ENCODE peak calls at places on chromosome 7, in nine cellular contexts. G is neural progenitor cell; U is kidney; O is GM23248; N is mucosa of descending colon; Z is SK-N-MC; P is CD8-positive, alpha-beta memory T cell; A is cardiac muscle cell; S is MM.1S. J is an unnamed sample.
A peak's percentile ranks its signal among the peaks of the same experiment; 100 is the strongest.

GRCh38 chr7:45649560-45650346 is 75.6 kb downstream of the ADCY1 start:
- DNase-seq in G (no peak), U (no peak), O (no peak), N (no peak), Z (no peak), P (no peak), A (no peak), S (no peak), J (peak; percentile 27)

GRCh38 chr7:81743201-81743600 is 26.6 kb downstream of the HGF start:
- DNase-seq in G (no peak), U (no peak), O (no peak), N (no peak), Z (no peak), P (no peak), A (no peak), S (no peak), J (no peak)

GRCh38 chr7:148894596-148894995 is 10.5 kb upstream of the EZH2 start:
- DNase-seq in G (no peak), U (no peak), O (peak; percentile 44), N (no peak), Z (no peak), P (no peak), A (no peak), S (no peak), J (no peak)

GRCh38 chr7:20235303-20235702 is 18.1 kb upstream of the MACC1 start:
- DNase-seq in G (no peak), U (no peak), O (no peak), N (no peak), Z (no peak), P (no peak), A (no peak), S (no peak), J (no peak)

GRCh38 chr7:36563706-36564325 is 160.5 kb downstream of the AOAH start:
- DNase-seq in G (no peak), U (no peak), O (peak; percentile 23), N (no peak), Z (no peak), P (no peak), A (no peak), S (peak; percentile 63), J (no peak)

GRCh38 chr7:77327932-77328628 is 88.1 kb downstream of the GSAP start:
- DNase-seq in G (no peak), U (no peak), O (peak; percentile 40), N (no peak), Z (no peak), P (peak; percentile 11), A (no peak), S (no peak), J (no peak)

GRCh38 chr7:120273476-120273975 is 551 bp downstream of the KCND2 start:
- DNase-seq in G (peak; percentile 76), U (peak; percentile 62), O (peak; percentile 45), N (peak; percentile 31), Z (no peak), P (no peak), A (peak; percentile 56), S (peak; percentile 92), J (no peak)

GRCh38 chr7:103687272-103687671 is 241.3 kb upstream of the SLC26A5 start:
- DNase-seq in G (no peak), U (no peak), O (no peak), N (no peak), Z (no peak), P (no peak), A (no peak), S (no peak), J (no peak)

GRCh38 chr7:98917331-98917730 is 39.0 kb downstream of the TRRAP start:
- DNase-seq in G (no peak), U (no peak), O (no peak), N (no peak), Z (no peak), P (no peak), A (no peak), S (no peak), J (no peak)

GRCh38 chr7:50724526-50725520 is 57.9 kb downstream of the GRB10 start:
- DNase-seq in G (no peak), U (no peak), O (no peak), N (no peak), Z (no peak), P (no peak), A (peak; percentile 18), S (no peak), J (no peak)

GRCh38 chr7:42763137-42763551 is 148.7 kb downstream of the C7orf25 start:
- DNase-seq in G (no peak), U (no peak), O (no peak), N (no peak), Z (no peak), P (no peak), A (peak; percentile 34), S (no peak), J (no peak)

GRCh38 chr7:41699532-41699931 is 3.4 kb downstream of the INHBA start:
- DNase-seq in G (peak; percentile 65), U (no peak), O (peak; percentile 53), N (no peak), Z (no peak), P (no peak), A (peak; percentile 76), S (no peak), J (no peak)

GRCh38 chr7:27175005-27175625 is 995 bp upstream of the HOXA10 start:
- DNase-seq in G (no peak), U (peak; percentile 67), O (peak; percentile 74), N (peak; percentile 85), Z (no peak), P (no peak), A (no peak), S (no peak), J (peak; percentile 71)

GRCh38 chr7:48150086-48150485 is 21.2 kb upstream of the ABCA13 start:
- DNase-seq in G (no peak), U (no peak), O (no peak), N (no peak), Z (no peak), P (no peak), A (no peak), S (no peak), J (no peak)

DNA sequence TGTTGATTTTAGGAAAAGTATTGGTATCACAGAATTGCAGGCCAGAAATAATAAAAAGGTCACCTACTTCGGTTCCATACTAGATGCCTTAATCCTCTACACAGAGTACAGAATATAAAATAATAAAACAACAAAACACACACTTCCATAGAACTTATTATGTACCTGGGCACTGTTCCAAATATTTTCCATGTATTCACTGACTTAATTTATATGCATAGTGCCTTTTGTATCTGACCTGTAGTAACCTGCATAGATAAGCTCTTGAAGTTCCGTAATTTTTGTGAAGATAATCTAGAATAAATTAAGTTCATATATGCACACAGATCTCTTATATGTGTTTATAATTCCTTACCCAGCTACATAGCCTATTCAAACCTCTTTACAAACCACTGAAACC is 78.3 kb downstream of the RAPGEF5 start:
- DNase-seq in G (no peak), U (no peak), O (no peak), N (no peak), Z (no peak), P (no peak), A (no peak), S (no peak), J (no peak)
- H3K36me3 ChIP-seq in G (no peaks in the 10 kb centered on the region), U (no peaks in the 10 kb centered on the region), O (no peaks in the 10 kb centered on the region), N (no peaks in the 10 kb centered on the region), Z (no peaks in the 10 kb centered on the region), P (no peaks in the 10 kb centered on the region), A (no peaks in the 10 kb centered on the region), S (no peaks in the 10 kb centered on the region), J (no peaks in the 10 kb centered on the region)

DNA sequence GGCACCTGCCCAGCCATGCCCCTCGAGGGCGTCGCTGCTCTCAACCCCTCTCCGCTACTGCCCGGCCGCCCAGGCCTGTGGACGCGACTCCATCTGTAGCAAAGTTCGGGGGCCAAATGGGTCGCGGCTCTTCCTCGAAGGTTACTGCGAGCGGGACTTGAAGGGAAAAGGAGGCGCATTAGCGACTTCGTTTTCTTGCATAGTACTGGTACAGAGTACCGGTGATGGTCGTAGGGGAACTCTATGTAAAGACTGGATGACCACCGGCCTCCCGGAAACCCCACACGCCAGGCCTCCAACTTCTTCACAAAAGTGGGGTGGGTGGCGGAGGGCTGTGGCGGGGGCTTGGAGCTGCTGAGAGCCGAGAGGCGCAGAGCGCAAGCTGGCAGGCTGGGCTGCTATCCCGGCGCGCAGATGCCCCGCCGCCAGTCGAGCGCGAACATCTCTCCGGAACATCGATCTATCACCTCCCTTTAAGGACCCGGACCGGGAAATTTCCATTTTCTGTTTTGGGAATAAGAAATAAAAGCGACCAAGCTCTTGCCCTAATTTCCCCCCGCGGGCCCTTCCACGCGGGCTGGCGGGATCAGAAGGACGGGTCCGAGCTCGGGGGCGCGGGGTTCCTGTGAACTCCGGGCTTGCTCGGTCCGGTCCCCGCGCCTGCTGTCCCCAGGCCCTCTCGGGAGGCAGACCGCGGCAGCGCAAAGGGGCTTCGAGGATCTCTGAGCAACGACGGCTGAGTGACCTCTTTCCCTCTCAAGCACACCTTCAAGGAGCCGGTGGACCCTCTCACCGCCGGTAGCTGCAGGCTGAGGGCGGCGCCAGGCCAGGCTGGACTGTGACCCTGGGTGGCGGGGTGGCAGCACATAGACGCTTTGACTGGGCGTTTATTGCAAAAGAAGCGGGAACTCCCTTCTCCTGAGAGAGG is 12.2 kb upstream of the FEZF1 start:
- DNase-seq in G (peak; percentile 91), U (peak; percentile 55), O (no peak), N (peak; percentile 55), Z (no peak), P (no peak), A (no peak), S (no peak), J (no peak)
- H3K4me3 ChIP-seq in G (peak overlapping the region; percentile 92), U (no peak overlapping the region), O (no peak overlapping the region), N (no peak overlapping the region), Z (no peak overlapping the region), P (no peak overlapping the region), A (peak overlapping the region; percentile 12), S (no peak overlapping the region), J (peak overlapping the region; percentile 29)

GRCh38 chr7:69225544-69225943 is 372.7 kb upstream of the AUTS2 start:
- DNase-seq in G (no peak), U (no peak), O (no peak), N (no peak), Z (no peak), P (no peak), A (no peak), S (no peak), J (no peak)

GRCh38 chr7:69232445-69233376 is 365.6 kb upstream of the AUTS2 start:
- DNase-seq in G (peak; percentile 45), U (no peak), O (no peak), N (no peak), Z (no peak), P (no peak), A (peak; percentile 17), S (no peak), J (no peak)

DNA sequence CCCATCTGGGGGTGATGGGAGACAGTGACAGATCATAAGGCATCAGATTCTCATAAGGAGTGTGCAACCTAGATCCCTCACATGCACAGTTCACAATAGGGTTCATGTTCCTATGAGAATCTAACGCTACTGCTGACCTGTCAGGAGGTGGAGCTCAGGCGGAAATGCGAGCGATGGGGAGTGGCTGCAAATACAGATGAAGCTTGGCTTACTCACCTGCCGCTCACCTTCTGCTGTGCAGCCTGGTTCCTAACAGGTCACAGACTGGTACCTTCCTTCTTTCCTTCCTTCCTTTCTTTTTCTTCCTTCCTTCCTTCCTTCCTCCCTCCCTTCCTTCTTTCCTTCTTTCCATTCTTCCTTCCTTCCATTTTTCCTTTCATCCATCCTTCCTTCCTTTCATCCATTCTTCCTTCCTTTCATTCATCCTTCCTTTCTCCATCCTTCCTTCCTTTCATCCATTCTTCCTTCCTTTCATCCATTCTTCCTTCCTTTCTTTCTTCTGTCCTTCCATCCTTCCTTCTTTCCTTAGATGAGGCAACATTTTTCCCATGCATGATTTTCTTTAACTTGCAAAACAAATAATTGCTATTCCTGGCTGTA is 370.0 kb upstream of the AUTS2 start:
- DNase-seq in G (no peak), U (no peak), O (no peak), N (no peak), Z (no peak), P (no peak), A (no peak), S (no peak), J (no peak)
- H3K36me3 ChIP-seq in G (no peaks in the 10 kb centered on the region), U (no peaks in the 10 kb centered on the region), O (no peaks in the 10 kb centered on the region), N (no peaks in the 10 kb centered on the region), Z (no peaks in the 10 kb centered on the region), P (no peaks in the 10 kb centered on the region), A (no peaks in the 10 kb centered on the region), S (no peaks in the 10 kb centered on the region), J (no peaks in the 10 kb centered on the region)

GRCh38 chr7:74479961-74480829 is 26.5 kb downstream of the GTF2IRD1 start:
- DNase-seq in G (peak; percentile 95), U (peak; percentile 93), O (peak; percentile 98), N (peak; percentile 80), Z (no peak), P (no peak), A (peak; percentile 96), S (no peak), J (peak; percentile 76)
- H3K4me3 ChIP-seq in G (peak overlapping the region; percentile 8), U (peak overlapping the region; percentile 69), O (peak overlapping the region; percentile 69), N (no peak overlapping the region), Z (no peak overlapping the region), P (no peak overlapping the region), A (no peak overlapping the region), S (no peak overlapping the region), J (peak overlapping the region; percentile 22)

J was measured in Peyer's patch.